ENCODE peak calls at places on chromosome X, in seven cellular contexts. I is D341Med; E is stromal cell of bone marrow; D is effector CD4-positive, alpha-beta T cell; W is NCI-H524; O is bronchial epithelial cell; R is GM13976. C is an unnamed sample.

GRCh38 chrX:4994855-4995254 is 1233.8 kb downstream of the NLGN4X start:
- DNase-seq in I (no peak), E (no peak), W (no peak), D (no peak), O (no peak), R (no peak), C (no peak)

GRCh38 chrX:123647244-123647643 is 85.6 kb downstream of the THOC2 start:
- DNase-seq in R (no peak), E (no peak), I (no peak), W (no peak), D (no peak), O (no peak), C (no peak)

GRCh38 chrX:22192419-22193086 is 80.2 kb upstream of the CBLL2 start:
- DNase-seq in O (peak), D (peak), R (peak), E (peak), I (peak), W (peak), C (peak)

GRCh38 chrX:39758791-39759525 is 338.8 kb downstream of the BCOR start:
- DNase-seq in I (no peak), D (no peak), O (no peak), W (peak), R (no peak), E (no peak), C (no peak)

GRCh38 chrX:136318895-136319597 is 18.3 kb downstream of the ADGRG4 start:
- DNase-seq in D (no peak), R (no peak), I (no peak), E (no peak), O (no peak), W (peak), C (no peak)

GRCh38 chrX:40550069-40550468 is 30.7 kb upstream of the ATP6AP2 start:
- DNase-seq in O (no peak), W (peak), R (no peak), E (no peak), D (no peak), I (peak), C (no peak)

GRCh38 chrX:67607436-67607835 is 63.6 kb downstream of the AR start:
- DNase-seq in E (no peak), D (no peak), W (no peak), I (no peak), R (no peak), O (no peak), C (no peak)

GRCh38 chrX:112832481-112833095 is 8.0 kb downstream of the AMOT start:
- DNase-seq in R (no peak), O (peak), E (no peak), D (no peak), I (no peak), W (no peak), C (no peak)

GRCh38 chrX:1734806-1735205 is 119.9 kb downstream of the ASMT start:
- DNase-seq in R (no peak), W (no peak), I (no peak), O (no peak), E (no peak), D (no peak), C (no peak)

GRCh38 chrX:117325706-117326105 is 790.9 kb downstream of the KLHL13 start:
- DNase-seq in E (no peak), D (no peak), I (no peak), R (no peak), O (no peak), W (no peak), C (no peak)

GRCh38 chrX:107503996-107504395 is 54.5 kb downstream of the FRMPD3 start:
- DNase-seq in E (no peak), W (no peak), I (no peak), O (no peak), R (no peak), D (no peak), C (no peak)

GRCh38 chrX:149877636-149878035 is 3.3 kb upstream of the MAGEA8 start:
- DNase-seq in R (no peak), W (no peak), I (no peak), D (no peak), O (peak), E (no peak), C (no peak)

GRCh38 chrX:9267415-9267814 is 197.4 kb upstream of the TBL1X start:
- DNase-seq in I (no peak), O (no peak), D (no peak), R (no peak), E (no peak), W (no peak), C (no peak)

GRCh38 chrX:139560221-139560620 is 29.7 kb downstream of the F9 start:
- DNase-seq in I (no peak), E (peak), O (peak), D (no peak), R (no peak), W (no peak), C (no peak)

GRCh38 chrX:132956421-132957210 is 1.8 kb downstream of the HS6ST2 start:
- DNase-seq in W (no peak), O (no peak), E (no peak), I (peak), D (no peak), R (no peak), C (no peak)